ENCODE peak calls at places on chromosomes 6 and 20, in six cellular contexts. E is AG10803, Q is lower leg skin, R is right atrium auricular region, G is left lung, M is tibial artery. U is an unnamed sample.

GRCh38 chr6:21846541-21847451 is 253.2 kb downstream of the SOX4 start:
- DNase-seq in E (no peak), Q (no peak), R (no peak), G (no peak), M (no peak), U (no peak)

GRCh38 chr6:47335456-47335855 is 25.8 kb upstream of the TNFRSF21 start:
- DNase-seq in E (no peak), Q (no peak), R (no peak), G (no peak), M (no peak), U (no peak)

GRCh38 chr20:13006825-13007224 is 1.9 kb upstream of the SPTLC3 start:
- DNase-seq in E (peak; percentile 54), Q (no peak), R (no peak), G (no peak), M (no peak), U (no peak)

GRCh38 chr6:34243131-34243771 is 5.6 kb downstream of the SMIM29 start:
- DNase-seq in E (no peak), Q (no peak), R (no peak), G (peak; percentile 46), M (peak; percentile 38), U (no peak)

GRCh38 chr6:31249184-31249583 is 22.7 kb downstream of the HLA-C start:
- DNase-seq in E (no peak), Q (no peak), R (no peak), G (no peak), M (no peak), U (no peak)

GRCh38 chr6:3876866-3877265 is 27.7 kb downstream of the FAM50B start:
- DNase-seq in E (peak; percentile 26), Q (no peak), R (no peak), G (no peak), M (no peak), U (no peak)

GRCh38 chr6:165484178-165484889 is 174.9 kb upstream of the C6orf118 start:
- DNase-seq in E (no peak), Q (no peak), R (no peak), G (no peak), M (no peak), U (no peak)

GRCh38 chr20:45918182-45918737 is 6.3 kb upstream of the PLTP start:
- DNase-seq in E (peak; percentile 44), Q (no peak), R (no peak), G (no peak), M (no peak), U (no peak)

GRCh38 chr6:7048859-7049258 is 58.9 kb upstream of the RREB1 start:
- DNase-seq in E (no peak), Q (no peak), R (no peak), G (no peak), M (no peak), U (no peak)

GRCh38 chr6:133441491-133441890 is 200.3 kb downstream of the EYA4 start:
- DNase-seq in E (no peak), Q (no peak), R (no peak), G (no peak), M (no peak), U (no peak)

GRCh38 chr6:163390770-163391169 is 23.7 kb upstream of the QKI start:
- DNase-seq in E (no peak), Q (no peak), R (no peak), G (no peak), M (no peak), U (no peak)

GRCh38 chr6:10014561-10014960 is 400.3 kb downstream of the TFAP2A start:
- DNase-seq in E (peak; percentile 18), Q (peak; percentile 19), R (no peak), G (no peak), M (no peak), U (peak; percentile 73)

GRCh38 chr20:50376888-50377459 is 133.2 kb upstream of the PTPN1 start:
- DNase-seq in E (no peak), Q (no peak), R (no peak), G (no peak), M (no peak), U (no peak)

DNA sequence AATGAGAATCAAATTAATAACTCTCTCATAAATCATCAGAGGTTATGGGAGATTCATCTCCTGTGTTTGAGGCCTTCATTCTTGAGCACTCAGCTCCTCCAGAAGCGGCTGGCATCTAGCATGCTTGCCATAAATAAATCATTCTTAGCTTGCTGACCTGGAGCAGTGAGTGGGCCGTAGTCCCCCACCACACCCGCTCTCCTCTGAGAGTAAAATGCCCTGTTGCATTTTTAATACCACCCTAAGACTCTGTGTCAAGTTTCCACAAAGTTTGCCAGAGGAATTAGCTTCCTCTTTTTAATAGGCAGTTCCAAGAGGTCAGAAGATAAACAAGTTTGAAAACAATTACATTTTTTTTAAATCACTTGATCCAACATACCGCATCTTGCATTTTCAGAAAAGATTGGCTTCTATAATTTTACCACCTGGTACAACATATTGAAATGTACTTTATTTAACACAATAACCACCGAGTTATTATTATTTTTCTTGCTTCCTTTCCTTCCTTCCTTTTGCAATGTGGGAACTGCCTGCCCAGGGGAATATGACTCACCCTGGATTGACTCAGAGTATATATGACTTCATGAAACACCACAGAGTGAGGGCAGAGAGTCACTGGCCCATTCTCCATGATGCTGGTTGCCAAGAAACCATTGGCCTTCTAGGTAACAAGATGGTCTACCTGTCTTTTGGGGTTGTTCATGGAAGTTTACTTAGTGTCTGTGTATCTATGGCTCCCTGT is 29.4 kb upstream of the CLIC5 start:
- DNase-seq in E (peak; percentile 69), Q (peak; percentile 57), R (peak; percentile 72), G (no peak), M (peak; percentile 81), U (no peak)
- H3K4me3 ChIP-seq in E (no peak overlapping the region), Q (no peak overlapping the region), R (no peak overlapping the region), G (no peak overlapping the region), M (no peak overlapping the region), U (no peak overlapping the region)

DNA sequence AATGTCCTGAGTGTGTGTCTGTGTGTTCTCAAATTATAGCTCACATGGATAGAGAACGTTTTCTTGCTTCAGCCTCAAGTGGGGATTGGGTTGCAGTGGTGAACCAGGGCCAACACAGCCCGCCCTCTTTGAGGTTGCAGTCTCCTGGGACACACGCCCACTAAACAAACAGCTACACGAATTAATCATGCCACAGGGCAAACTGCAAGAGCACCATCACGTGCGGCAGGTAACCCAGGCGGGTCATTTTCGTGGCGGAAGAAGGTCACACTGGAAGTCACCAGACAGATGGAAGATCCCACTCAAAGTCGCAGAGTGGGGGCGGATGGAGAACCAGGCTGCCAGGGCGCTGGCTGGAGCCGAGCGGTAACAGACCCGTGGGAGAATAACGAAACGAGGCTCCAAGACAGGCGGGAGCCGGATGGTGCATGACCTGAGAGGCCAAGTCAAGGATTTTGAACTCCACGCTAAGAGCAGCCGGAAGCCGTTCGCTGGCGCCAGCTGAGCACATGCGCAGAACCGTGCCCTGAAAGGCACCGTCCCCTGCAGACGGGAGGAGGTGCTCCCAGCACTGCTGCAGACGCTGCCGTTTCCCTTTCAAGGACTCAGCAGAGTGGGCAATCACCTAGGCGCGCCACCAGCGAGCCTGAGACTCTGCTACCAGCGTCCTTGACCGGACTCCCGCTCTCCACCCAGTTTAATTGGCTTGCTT is 10.7 kb downstream of the DLL1 start:
- DNase-seq in E (peak; percentile 44), Q (no peak), R (no peak), G (peak; percentile 88), M (no peak), U (no peak)
- H3K4me3 ChIP-seq in E (peak overlapping the region; percentile 63), Q (no peak overlapping the region), R (peak overlapping the region; percentile 26), G (peak overlapping the region; percentile 4), M (peak overlapping the region; percentile 22), U (peak overlapping the region; percentile 34)

DNA sequence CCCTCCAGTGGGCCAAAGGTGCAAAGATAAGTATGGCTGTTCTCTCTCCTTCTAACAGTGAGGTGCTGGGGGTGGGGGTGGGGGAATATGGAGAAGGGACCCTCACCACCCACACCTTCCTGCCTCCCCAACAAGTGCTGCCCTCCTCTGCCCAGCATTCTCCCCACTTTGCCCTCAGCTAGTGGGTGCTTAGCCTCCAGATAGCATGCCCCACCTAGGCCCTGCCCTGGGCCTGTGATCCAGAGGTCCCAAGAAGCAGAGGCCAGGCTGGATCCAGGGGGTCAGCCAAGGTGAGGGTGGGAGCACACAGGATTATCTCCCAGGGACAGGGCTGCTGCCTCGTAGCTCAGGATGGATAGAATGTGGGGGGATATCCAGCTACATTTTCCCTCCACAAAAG is 1.2 kb downstream of the ADISSP start:
- DNase-seq in E (no peak), Q (no peak), R (no peak), G (no peak), M (no peak), U (no peak)
- H3K4me3 ChIP-seq in E (peak overlapping the region; percentile 75), Q (no peak overlapping the region), R (peak overlapping the region; percentile 68), G (no peak overlapping the region), M (peak overlapping the region; percentile 81), U (peak overlapping the region; percentile 95)

GRCh38 chr6:44237021-44237812 is 9.7 kb upstream of the HSP90AB1 start:
- DNase-seq in E (peak; percentile 96), Q (peak; percentile 91), R (peak; percentile 98), G (peak; percentile 93), M (peak; percentile 98), U (peak; percentile 82)
- H3K4me3 ChIP-seq in E (peak overlapping the region; percentile 76), Q (peak overlapping the region; percentile 31), R (peak overlapping the region; percentile 67), G (peak overlapping the region; percentile 42), M (peak overlapping the region; percentile 73), U (peak overlapping the region; percentile 65)